ENCODE peak calls at places on chromosome 17, in five cellular contexts. N is adrenal gland, A is testis, C is lower leg skin, W is IMR-90. U is an unnamed sample.

GRCh38 chr17:7561589-7562207 is at the start of gene SENP3:
- DNase-seq in N (peak), A (peak), C (peak), W (peak), U (peak)

GRCh38 chr17:54900457-54901229 is at the start of gene TOM1L1:
- DNase-seq in N (peak), A (peak), C (peak), W (peak), U (peak)

GRCh38 chr17:7407483-7408231 is at the start of gene NLGN2:
- DNase-seq in N (no peak), A (no peak), C (no peak), W (no peak), U (no peak)

GRCh38 chr17:56347646-56348045 is 194.4 kb downstream of the ANKFN1 start:
- DNase-seq in N (no peak), A (no peak), C (no peak), W (no peak), U (no peak)

GRCh38 chr17:76682306-76682705 is 28.5 kb downstream of the MXRA7 start:
- DNase-seq in N (no peak), A (no peak), C (no peak), W (no peak), U (peak)

GRCh38 chr17:34368455-34369195 is 5.6 kb upstream of the CCL1 start:
- DNase-seq in N (no peak), A (no peak), C (no peak), W (no peak), U (no peak)

GRCh38 chr17:51852603-51853002 is 305.9 kb downstream of the CA10 start:
- DNase-seq in N (no peak), A (no peak), C (no peak), W (no peak), U (no peak)

GRCh38 chr17:45366049-45366448 is 49.2 kb upstream of the MAP3K14 start:
- DNase-seq in N (peak), A (no peak), C (no peak), W (no peak), U (no peak)

GRCh38 chr17:5644065-5644464 is 59.8 kb upstream of the NLRP1 start:
- DNase-seq in N (no peak), A (no peak), C (no peak), W (no peak), U (no peak)

GRCh38 chr17:27628376-27628775 is 2.6 kb upstream of the LGALS9 start:
- DNase-seq in N (no peak), A (no peak), C (no peak), W (no peak), U (no peak)

GRCh38 chr17:50079334-50080095 is 15.6 kb upstream of the PDK2 start:
- DNase-seq in N (peak), A (no peak), C (peak), W (no peak), U (peak)

GRCh38 chr17:56653877-56654276 is 60.4 kb downstream of the NOG start:
- DNase-seq in N (no peak), A (peak), C (no peak), W (peak), U (no peak)

GRCh38 chr17:39737761-39738567 is at the start of gene GRB7:
- DNase-seq in N (no peak), A (peak), C (peak), W (no peak), U (no peak)

GRCh38 chr17:72772331-72772821 is 320.1 kb downstream of the SLC39A11 start:
- DNase-seq in N (no peak), A (no peak), C (no peak), W (no peak), U (no peak)

GRCh38 chr17:51085150-51085805 is 35.4 kb downstream of the SPAG9 start:
- DNase-seq in N (no peak), A (no peak), C (no peak), W (peak), U (no peak)

GRCh38 chr17:71919181-71919580 is 201.6 kb upstream of the SOX9 start:
- DNase-seq in N (no peak), A (no peak), C (peak), W (no peak), U (no peak)

GRCh38 chr17:19645608-19646250 is 2.8 kb upstream of the ALDH3A2 start:
- DNase-seq in N (peak), A (peak), C (no peak), W (no peak), U (peak)

GRCh38 chr17:10032142-10032541 is 127.1 kb upstream of the RCVRN start:
- DNase-seq in N (no peak), A (no peak), C (no peak), W (peak), U (no peak)

GRCh38 chr17:78910885-78911284 is 7.9 kb upstream of the CEP295NL start:
- DNase-seq in N (peak), A (no peak), C (no peak), W (no peak), U (no peak)

GRCh38 chr17:83196088-83196765 is 116.8 kb downstream of the METRNL start:
- DNase-seq in N (peak), A (peak), C (peak), W (peak), U (no peak)

GRCh38 chr17:45020354-45021138 is 30.9 kb downstream of the DCAKD start:
- DNase-seq in N (no peak), A (peak), C (no peak), W (peak), U (no peak)

GRCh38 chr17:49523706-49524472 is 28.8 kb downstream of the NGFR start:
- DNase-seq in N (no peak), A (no peak), C (peak), W (no peak), U (no peak)

GRCh38 chr17:78219396-78220150 is 5.5 kb downstream of the BIRC5 start:
- DNase-seq in N (no peak), A (no peak), C (no peak), W (no peak), U (no peak)

GRCh38 chr17:57772774-57773173 is 27.7 kb upstream of the CCDC182 start:
- DNase-seq in N (no peak), A (no peak), C (no peak), W (no peak), U (no peak)

GRCh38 chr17:45905812-45906211 is 11.5 kb downstream of the MAPT start:
- DNase-seq in N (no peak), A (no peak), C (no peak), W (no peak), U (no peak)

GRCh38 chr17:75970011-75970523 is 8.9 kb downstream of the ACOX1 start:
- DNase-seq in N (no peak), A (no peak), C (no peak), W (peak), U (no peak)

GRCh38 chr17:78358538-78359215 is 1.2 kb downstream of the SOCS3 start:
- DNase-seq in N (no peak), A (peak), C (no peak), W (peak), U (peak)

GRCh38 chr17:75526555-75527270 is 1.2 kb downstream of the LLGL2 start:
- DNase-seq in N (no peak), A (no peak), C (no peak), W (no peak), U (no peak)

GRCh38 chr17:4950075-4950756 is 703 bp upstream of the ENO3 start:
- DNase-seq in N (peak), A (no peak), C (no peak), W (no peak), U (peak)

GRCh38 chr17:13088666-13089065 is 70.8 kb upstream of the ELAC2 start:
- DNase-seq in N (no peak), A (no peak), C (no peak), W (no peak), U (no peak)

DNA sequence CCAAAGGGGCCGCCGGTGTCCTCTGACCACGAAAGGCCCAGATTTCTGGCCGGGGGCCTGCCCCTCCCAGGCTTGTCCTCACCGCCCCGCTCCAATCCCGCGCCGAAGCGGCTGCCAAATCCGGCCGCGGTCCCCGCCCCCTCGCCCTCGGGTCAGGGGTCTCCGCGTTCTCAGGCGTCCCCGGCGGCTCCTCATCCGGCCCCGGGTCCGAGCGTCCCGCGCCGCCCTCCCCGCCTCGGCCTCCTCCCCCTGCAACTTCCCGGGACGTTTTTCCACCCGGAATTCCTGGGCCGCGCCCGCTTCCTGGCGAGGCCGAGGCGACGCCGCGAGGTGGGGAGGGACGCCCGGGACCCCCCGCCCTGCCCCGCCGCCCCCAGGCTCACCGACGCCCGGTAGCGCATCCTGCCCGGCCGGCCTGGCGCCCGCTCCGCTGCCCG is 7.2 kb downstream of the MYO1C start:
- DNase-seq in N (peak), A (no peak), C (no peak), W (no peak), U (no peak)
- TF ChIP-seq POLR2A in N (no peak), A (no peak), C (no peak), W (peak), U (no peak)

GRCh38 chr17:2041561-2042354 is at the start of gene OVCA2:
- DNase-seq in N (peak), A (peak), C (peak), W (peak), U (peak)
- TF ChIP-seq POLR2A in N (peak), A (peak), C (no peak), W (peak), U (peak)

GRCh38 chr17:81877569-81877968 is 6.4 kb upstream of the ARHGDIA start:
- DNase-seq in N (no peak), A (no peak), C (no peak), W (no peak), U (no peak)
- TF ChIP-seq POLR2A in N (no peak), A (no peak), C (no peak), W (no peak), U (no peak)

DNA sequence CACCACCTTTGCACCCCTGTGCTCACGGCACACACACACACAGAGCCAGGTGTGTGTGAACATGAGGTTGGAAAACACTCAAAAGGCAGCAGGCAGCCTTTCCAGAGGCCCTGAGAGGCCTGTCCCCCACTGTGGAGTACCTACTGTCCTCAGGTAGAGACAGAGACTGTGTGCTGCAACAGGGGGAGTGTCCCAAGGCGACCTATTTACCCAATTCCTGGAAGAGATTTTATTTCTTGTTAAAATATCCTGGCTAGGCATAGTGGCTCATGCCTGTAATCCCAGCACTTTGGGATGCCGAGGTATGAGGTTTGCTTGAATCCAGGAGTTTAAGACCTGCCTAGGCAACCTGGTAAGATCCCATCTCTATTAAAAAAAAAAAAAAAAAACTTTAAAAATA is 108.5 kb downstream of the COPRS start:
- DNase-seq in N (no peak), A (no peak), C (no peak), W (no peak), U (no peak)
- TF ChIP-seq POLR2A in N (no peak), A (no peak), C (no peak), W (no peak), U (no peak)

GRCh38 chr17:81034779-81035388 is at the start of gene BAIAP2:
- DNase-seq in N (peak), A (peak), C (peak), W (peak), U (peak)
- TF ChIP-seq POLR2A in N (peak), A (peak), C (no peak), W (peak), U (peak)

GRCh38 chr17:35493040-35493439 is 44.4 kb downstream of the SLFN12L start:
- DNase-seq in N (no peak), A (no peak), C (no peak), W (no peak), U (no peak)
- TF ChIP-seq POLR2A in N (no peak), A (no peak), C (no peak), W (no peak), U (no peak)

GRCh38 chr17:1490643-1491405 is 1.7 kb downstream of the MYO1C start:
- DNase-seq in N (no peak), A (peak), C (no peak), W (no peak), U (peak)
- TF ChIP-seq POLR2A in N (peak), A (no peak), C (no peak), W (no peak), U (peak)

DNA sequence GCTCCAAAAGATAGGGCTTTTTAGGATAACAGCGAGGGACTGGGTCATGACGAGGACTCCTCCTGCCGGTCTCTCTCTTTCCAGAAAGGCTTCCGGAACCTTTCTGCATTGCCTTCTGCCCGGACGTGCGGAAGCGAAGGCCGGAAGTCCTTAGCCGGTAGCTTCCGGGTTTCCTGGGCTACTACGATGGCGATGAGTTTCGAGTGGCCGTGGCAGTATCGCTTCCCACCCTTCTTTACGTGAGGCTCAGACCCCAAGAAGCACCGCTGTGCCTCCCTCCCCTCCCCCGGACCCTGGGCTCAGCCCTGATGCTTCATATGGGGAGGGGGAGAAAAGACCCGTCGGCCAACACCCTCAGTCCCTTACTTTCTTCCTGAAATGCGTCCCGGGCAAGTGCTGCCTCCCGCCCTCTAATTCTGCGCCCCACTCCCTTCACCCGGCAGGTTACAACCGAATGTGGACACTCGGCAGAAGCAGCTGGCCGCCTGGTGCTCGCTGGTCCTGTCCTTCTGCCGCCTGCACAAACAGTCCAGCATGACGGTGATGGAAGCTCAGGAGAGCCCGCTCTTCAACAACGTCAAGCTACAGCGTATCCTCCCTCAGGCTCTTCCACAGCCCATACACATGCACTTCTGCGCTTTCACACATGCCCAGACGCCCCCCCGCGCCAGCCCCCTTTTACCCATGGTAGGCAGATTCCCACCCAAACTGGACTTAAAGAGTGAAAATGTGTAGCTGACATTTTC is at the start of gene VPS25:
- DNase-seq in N (peak), A (peak), C (peak), W (peak), U (peak)
- TF ChIP-seq POLR2A in N (peak), A (no peak), C (no peak), W (peak), U (peak)

U was measured in erythroblast.